ENCODE peak calls at places on chromosomes 13 and 19, in four cellular contexts. One of them, this sample, is unnamed.
A peak's percentile ranks its signal among the peaks of the same experiment; 100 is the strongest.

GRCh38 chr13:35139591-35139990 is 197.5 kb downstream of the NBEA start:
- DNase-seq in HS-27A: no peak
- DNase-seq in cardiac muscle cell: no peak
- DNase-seq in activated CD4-positive, CD25-positive, alpha-beta regulatory T cell: no peak
- DNase-seq in this sample: no peak

GRCh38 chr19:11505504-11506100 is at the start of gene ZNF653:
- DNase-seq in activated CD4-positive, CD25-positive, alpha-beta regulatory T cell: peak; percentile 90
- DNase-seq in HS-27A: peak; percentile 86
- DNase-seq in cardiac muscle cell: peak; percentile 97
- DNase-seq in this sample: peak; percentile 93

GRCh38 chr19:21264416-21264815 is 64.8 kb downstream of the ZNF708 start:
- DNase-seq in activated CD4-positive, CD25-positive, alpha-beta regulatory T cell: no peak
- DNase-seq in HS-27A: no peak
- DNase-seq in cardiac muscle cell: no peak
- DNase-seq in this sample: no peak

GRCh38 chr13:113220877-113221276 is 11.5 kb downstream of the CUL4A start:
- DNase-seq in cardiac muscle cell: no peak
- DNase-seq in HS-27A: no peak
- DNase-seq in activated CD4-positive, CD25-positive, alpha-beta regulatory T cell: no peak
- DNase-seq in this sample: no peak

GRCh38 chr19:35348909-35349611 is 1.4 kb downstream of the FFAR1 start:
- DNase-seq in activated CD4-positive, CD25-positive, alpha-beta regulatory T cell: no peak
- DNase-seq in cardiac muscle cell: no peak
- DNase-seq in HS-27A: no peak
- DNase-seq in this sample: no peak

GRCh38 chr13:74187564-74187963 is 53.4 kb upstream of the KLF12 start:
- DNase-seq in cardiac muscle cell: no peak
- DNase-seq in HS-27A: no peak
- DNase-seq in activated CD4-positive, CD25-positive, alpha-beta regulatory T cell: no peak
- DNase-seq in this sample: no peak

GRCh38 chr19:1041835-1042685 is 2.2 kb downstream of the ABCA7 start:
- DNase-seq in cardiac muscle cell: no peak
- DNase-seq in activated CD4-positive, CD25-positive, alpha-beta regulatory T cell: no peak
- DNase-seq in HS-27A: no peak
- DNase-seq in this sample: no peak

GRCh38 chr19:40006273-40006691 is 9.4 kb downstream of the ZNF546 start:
- DNase-seq in cardiac muscle cell: no peak
- DNase-seq in activated CD4-positive, CD25-positive, alpha-beta regulatory T cell: no peak
- DNase-seq in HS-27A: peak; percentile 84
- DNase-seq in this sample: no peak

GRCh38 chr19:53158119-53158656 is 665 bp downstream of the ZNF347 start:
- DNase-seq in activated CD4-positive, CD25-positive, alpha-beta regulatory T cell: no peak
- DNase-seq in HS-27A: no peak
- DNase-seq in cardiac muscle cell: peak; percentile 56
- DNase-seq in this sample: no peak

GRCh38 chr19:14106840-14107239 is 10.7 kb downstream of the PRKACA start:
- DNase-seq in cardiac muscle cell: no peak
- DNase-seq in activated CD4-positive, CD25-positive, alpha-beta regulatory T cell: no peak
- DNase-seq in HS-27A: no peak
- DNase-seq in this sample: no peak

GRCh38 chr13:50912851-50913250 is 3.3 kb downstream of the RNASEH2B start:
- DNase-seq in HS-27A: no peak
- DNase-seq in activated CD4-positive, CD25-positive, alpha-beta regulatory T cell: no peak
- DNase-seq in cardiac muscle cell: no peak
- DNase-seq in this sample: no peak

GRCh38 chr19:45767410-45767880 is 1.6 kb downstream of the SIX5 start:
- DNase-seq in activated CD4-positive, CD25-positive, alpha-beta regulatory T cell: no peak
- DNase-seq in cardiac muscle cell: peak; percentile 95
- DNase-seq in HS-27A: peak; percentile 66
- DNase-seq in this sample: no peak

GRCh38 chr19:50602496-50602895 is 34.3 kb upstream of the LRRC4B start:
- DNase-seq in cardiac muscle cell: no peak
- DNase-seq in activated CD4-positive, CD25-positive, alpha-beta regulatory T cell: no peak
- DNase-seq in HS-27A: no peak
- DNase-seq in this sample: no peak